ENCODE peak calls at places on chromosome X, in four cellular contexts. One of them, this sample, is unnamed.

GRCh38 chrX:44913656-44914531 is 40.9 kb downstream of the KDM6A start:
- DNase-seq in AG04450: no peak
- DNase-seq in activated T-cell treated with anti-CD3 and anti-CD28 coated beads, Interleukin-2, amount 50 U/mL, for 24 hours: no peak
- DNase-seq in transverse colon: no peak
- DNase-seq in this sample: no peak

GRCh38 chrX:49184294-49185061 is 1.7 kb downstream of the PRICKLE3 start:
- DNase-seq in AG04450: no peak
- DNase-seq in activated T-cell treated with anti-CD3 and anti-CD28 coated beads, Interleukin-2, amount 50 U/mL, for 24 hours: peak
- DNase-seq in transverse colon: peak
- DNase-seq in this sample: peak

GRCh38 chrX:41720125-41720780 is 3.7 kb upstream of the GPR82 start:
- DNase-seq in AG04450: no peak
- DNase-seq in activated T-cell treated with anti-CD3 and anti-CD28 coated beads, Interleukin-2, amount 50 U/mL, for 24 hours: peak
- DNase-seq in transverse colon: peak
- DNase-seq in this sample: no peak

GRCh38 chrX:111662314-111662713 is 18.7 kb upstream of the ALG13 start:
- DNase-seq in AG04450: no peak
- DNase-seq in activated T-cell treated with anti-CD3 and anti-CD28 coated beads, Interleukin-2, amount 50 U/mL, for 24 hours: no peak
- DNase-seq in transverse colon: no peak
- DNase-seq in this sample: no peak

GRCh38 chrX:21837056-21837455 is 2.4 kb upstream of the MBTPS2 start:
- DNase-seq in AG04450: no peak
- DNase-seq in activated T-cell treated with anti-CD3 and anti-CD28 coated beads, Interleukin-2, amount 50 U/mL, for 24 hours: no peak
- DNase-seq in transverse colon: no peak
- DNase-seq in this sample: no peak

GRCh38 chrX:134849390-134849789 is 141.4 kb upstream of the SMIM10 start:
- DNase-seq in AG04450: no peak
- DNase-seq in activated T-cell treated with anti-CD3 and anti-CD28 coated beads, Interleukin-2, amount 50 U/mL, for 24 hours: no peak
- DNase-seq in transverse colon: no peak
- DNase-seq in this sample: no peak

GRCh38 chrX:22389544-22390243 is 117.0 kb downstream of the CBLL2 start:
- DNase-seq in AG04450: peak
- DNase-seq in activated T-cell treated with anti-CD3 and anti-CD28 coated beads, Interleukin-2, amount 50 U/mL, for 24 hours: no peak
- DNase-seq in transverse colon: no peak
- DNase-seq in this sample: peak

GRCh38 chrX:44152867-44153266 is 179.7 kb upstream of the NDP start:
- DNase-seq in AG04450: no peak
- DNase-seq in activated T-cell treated with anti-CD3 and anti-CD28 coated beads, Interleukin-2, amount 50 U/mL, for 24 hours: no peak
- DNase-seq in transverse colon: no peak
- DNase-seq in this sample: no peak

GRCh38 chrX:28649541-28649940 is 62.3 kb downstream of the IL1RAPL1 start:
- DNase-seq in AG04450: no peak
- DNase-seq in activated T-cell treated with anti-CD3 and anti-CD28 coated beads, Interleukin-2, amount 50 U/mL, for 24 hours: no peak
- DNase-seq in transverse colon: no peak
- DNase-seq in this sample: no peak

GRCh38 chrX:53227224-53227765 is 2.3 kb upstream of the KDM5C start:
- DNase-seq in AG04450: no peak
- DNase-seq in activated T-cell treated with anti-CD3 and anti-CD28 coated beads, Interleukin-2, amount 50 U/mL, for 24 hours: no peak
- DNase-seq in transverse colon: no peak
- DNase-seq in this sample: no peak

GRCh38 chrX:150544222-150544787 is 24.1 kb upstream of the MTM1 start:
- DNase-seq in AG04450: no peak
- DNase-seq in activated T-cell treated with anti-CD3 and anti-CD28 coated beads, Interleukin-2, amount 50 U/mL, for 24 hours: no peak
- DNase-seq in transverse colon: peak
- DNase-seq in this sample: no peak

GRCh38 chrX:13733506-13733905 is 914 bp downstream of the TRAPPC2 start:
- DNase-seq in AG04450: no peak
- DNase-seq in activated T-cell treated with anti-CD3 and anti-CD28 coated beads, Interleukin-2, amount 50 U/mL, for 24 hours: no peak
- DNase-seq in transverse colon: no peak
- DNase-seq in this sample: no peak

This sample was measured in retinal pigment epithelial cell.